ENCODE peak calls at places on chromosomes 12 and 14, in six cellular contexts. K is HCT116, G is A549, J is stomach, W is body of pancreas, L is GM12891. Z is an unnamed sample.

GRCh38 chr14:72476657-72477499 is 417.0 kb downstream of the DPF3 start:
- DNase-seq in K (peak; percentile 76), G (no peak), J (no peak), W (no peak), L (peak; percentile 49), Z (peak; percentile 14)

GRCh38 chr12:116319316-116319715 is 41.8 kb upstream of the MED13L start:
- DNase-seq in K (no peak), G (no peak), J (no peak), W (no peak), L (no peak), Z (no peak)

GRCh38 chr12:59708059-59708458 is 112.2 kb downstream of the SLC16A7 start:
- DNase-seq in K (peak; percentile 1), G (no peak), J (no peak), W (no peak), L (no peak), Z (peak; percentile 7)

GRCh38 chr12:130102266-130102665 is 60.0 kb upstream of the FZD10 start:
- DNase-seq in K (no peak), G (no peak), J (no peak), W (no peak), L (no peak), Z (no peak)

GRCh38 chr12:130992448-130992847 is 38.7 kb downstream of the ADGRD1 start:
- DNase-seq in K (no peak), G (no peak), J (peak; percentile 42), W (peak; percentile 54), L (no peak), Z (no peak)

GRCh38 chr12:12872934-12873275 is 18.5 kb upstream of the GPRC5A start:
- DNase-seq in K (peak; percentile 84), G (no peak), J (no peak), W (no peak), L (no peak), Z (peak; percentile 24)

GRCh38 chr14:57816568-57817284 is 49.2 kb downstream of the SLC35F4 start:
- DNase-seq in K (peak; percentile 41), G (no peak), J (no peak), W (no peak), L (no peak), Z (no peak)

GRCh38 chr12:11823043-11823442 is 173.6 kb downstream of the ETV6 start:
- DNase-seq in K (no peak), G (no peak), J (no peak), W (no peak), L (no peak), Z (no peak)

GRCh38 chr12:12469386-12469785 is 93.3 kb downstream of the DUSP16 start:
- DNase-seq in K (no peak), G (no peak), J (no peak), W (no peak), L (no peak), Z (no peak)

GRCh38 chr14:60094306-60094897 is 2.7 kb downstream of the PCNX4 start:
- DNase-seq in K (no peak), G (no peak), J (no peak), W (no peak), L (no peak), Z (no peak)
- TF ChIP-seq POLR2A in K (no peak), G (no peak), J (no peak), W (no peak), L (no peak), Z (no peak)

GRCh38 chr12:92621833-92622232 is 81.0 kb upstream of the PLEKHG7 start:
- DNase-seq in K (no peak), G (no peak), J (no peak), W (no peak), L (no peak), Z (no peak)
- TF ChIP-seq POLR2A in K (no peak), G (no peak), J (no peak), W (no peak), L (no peak), Z (no peak)

DNA sequence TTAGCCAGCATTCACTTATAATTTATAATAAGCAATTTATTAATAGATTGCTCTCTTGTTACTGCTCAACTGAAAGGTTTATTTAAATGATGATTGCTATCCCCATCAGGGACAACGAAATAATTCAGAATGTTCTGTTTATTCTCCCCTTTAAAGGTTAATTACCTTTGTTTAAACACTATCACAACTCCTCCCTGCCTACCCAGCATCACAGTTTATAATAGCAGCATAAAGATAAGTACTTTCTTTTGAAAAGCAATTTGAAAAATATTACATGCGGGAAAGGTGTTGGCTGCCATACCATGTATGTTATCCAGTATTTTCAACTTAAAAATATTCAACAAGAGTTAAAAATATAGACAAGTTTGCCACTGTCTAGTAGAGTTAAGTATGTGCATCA is 30.6 kb downstream of the SCAF11 start:
- DNase-seq in K (no peak), G (no peak), J (no peak), W (no peak), L (no peak), Z (no peak)
- TF ChIP-seq POLR2A in K (no peak), G (no peak), J (no peak), W (no peak), L (no peak), Z (no peak)

GRCh38 chr14:100306256-100306505 is at the start of gene SLC25A29:
- DNase-seq in K (no peak), G (no peak), J (no peak), W (no peak), L (no peak), Z (no peak)
- TF ChIP-seq POLR2A in K (peak; percentile 72), G (no peak), J (no peak), W (no peak), L (no peak), Z (peak; percentile 23)

DNA sequence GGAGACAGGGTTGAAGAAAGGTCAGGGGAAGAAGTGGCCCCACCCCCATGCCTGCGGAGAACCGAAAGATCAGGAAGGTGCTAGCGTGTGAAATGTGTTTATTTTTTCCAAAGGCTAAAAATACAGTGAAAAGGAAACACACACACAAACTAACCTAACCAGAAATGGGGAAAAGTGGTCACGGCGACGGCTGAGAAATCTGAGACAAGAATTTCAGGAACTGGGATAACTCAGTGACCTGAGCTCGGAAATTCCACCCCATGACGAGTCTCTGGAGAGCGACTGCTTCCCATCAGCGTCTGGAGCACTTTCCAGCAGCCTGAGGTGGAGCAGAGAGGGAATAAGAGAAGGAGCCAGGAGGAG is 16.6 kb upstream of the RND1 start:
- DNase-seq in K (no peak), G (no peak), J (peak; percentile 56), W (peak; percentile 21), L (no peak), Z (no peak)
- TF ChIP-seq POLR2A in K (no peak), G (no peak), J (no peak), W (no peak), L (no peak), Z (no peak)

GRCh38 chr12:6029401-6029800 is 84.3 kb upstream of the ANO2 start:
- DNase-seq in K (no peak), G (no peak), J (no peak), W (no peak), L (no peak), Z (no peak)
- TF ChIP-seq POLR2A in K (no peak), G (no peak), J (no peak), W (no peak), L (no peak), Z (no peak)

DNA sequence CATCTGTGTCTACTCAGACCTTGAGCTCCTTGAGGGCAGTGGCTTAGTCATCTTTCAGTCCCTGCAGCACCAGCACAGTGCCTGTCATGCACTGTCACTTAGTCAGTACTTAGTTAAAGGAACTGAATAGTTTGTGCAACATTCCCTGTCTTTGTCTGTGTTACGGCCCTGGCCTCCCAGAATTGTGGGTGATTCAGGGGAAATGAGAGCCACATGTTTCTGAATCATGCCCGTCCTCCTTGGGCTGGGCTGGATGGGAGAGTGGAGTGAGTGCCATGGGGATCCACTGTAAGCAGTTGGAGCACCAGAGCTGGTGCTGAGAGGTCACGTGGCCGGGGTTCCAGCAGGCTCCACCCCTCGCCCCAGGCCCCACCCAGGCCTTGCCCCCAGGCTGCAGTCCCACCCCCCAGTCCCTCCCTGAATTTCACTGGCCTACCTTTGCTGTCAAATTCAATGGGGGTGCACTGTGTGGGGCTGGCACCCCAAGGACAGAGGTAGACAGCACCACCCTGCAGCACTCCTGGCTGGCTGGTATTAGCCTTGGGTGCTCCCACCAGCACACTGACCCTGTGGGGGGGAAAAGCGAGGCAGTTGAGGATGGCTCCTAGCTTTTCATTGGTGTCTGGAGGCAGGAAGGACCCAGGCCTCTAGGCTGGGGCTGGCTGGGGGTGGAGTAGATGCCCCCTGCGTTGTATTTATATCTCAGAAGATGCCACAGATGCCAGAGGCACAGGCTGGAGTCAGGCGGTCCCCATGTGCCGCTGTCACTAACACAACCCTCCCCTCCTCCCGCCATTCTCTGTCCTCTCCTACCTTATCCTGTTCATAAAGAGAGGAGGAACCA is 7.4 kb downstream of the ITGA5 start:
- DNase-seq in K (no peak), G (no peak), J (peak; percentile 31), W (peak; percentile 71), L (no peak), Z (peak; percentile 90)
- TF ChIP-seq POLR2A in K (no peak), G (no peak), J (no peak), W (no peak), L (no peak), Z (no peak)

Z was measured in H54.